ENCODE peak calls at places on chromosomes 2 and 18, in ten cellular contexts. One of them, this sample, is unnamed.

GRCh38 chr2:2846379-2847130 is 515.5 kb upstream of the MYT1L start:
- DNase-seq in T-helper 2 cell: no peak
- DNase-seq in A549: no peak
- DNase-seq in HEK293T: no peak
- DNase-seq in AG08395: no peak
- DNase-seq in foreskin fibroblast: no peak
- DNase-seq in MCF 10A: no peak
- DNase-seq in AG08396: no peak
- DNase-seq in NCI-H2081 treated with DMSO at 0.1 percent for 48 hours: peak
- DNase-seq in AG04450: no peak
- DNase-seq in this sample: no peak

GRCh38 chr2:200423552-200423951 is 86.3 kb downstream of the KCTD18 start:
- DNase-seq in HEK293T: no peak
- DNase-seq in AG08395: no peak
- DNase-seq in MCF 10A: no peak
- DNase-seq in AG04450: no peak
- DNase-seq in foreskin fibroblast: no peak
- DNase-seq in T-helper 2 cell: no peak
- DNase-seq in NCI-H2081 treated with DMSO at 0.1 percent for 48 hours: no peak
- DNase-seq in AG08396: no peak
- DNase-seq in A549: no peak
- DNase-seq in this sample: no peak

GRCh38 chr2:239224249-239224605 is 176.6 kb downstream of the HDAC4 start:
- DNase-seq in HEK293T: no peak
- DNase-seq in NCI-H2081 treated with DMSO at 0.1 percent for 48 hours: no peak
- DNase-seq in AG08396: no peak
- DNase-seq in MCF 10A: no peak
- DNase-seq in foreskin fibroblast: no peak
- DNase-seq in AG08395: no peak
- DNase-seq in AG04450: no peak
- DNase-seq in T-helper 2 cell: no peak
- DNase-seq in A549: no peak
- DNase-seq in this sample: no peak

GRCh38 chr2:99854236-99854852 is 288.0 kb downstream of the AFF3 start:
- DNase-seq in foreskin fibroblast: no peak
- DNase-seq in T-helper 2 cell: no peak
- DNase-seq in HEK293T: no peak
- DNase-seq in AG08396: no peak
- DNase-seq in A549: no peak
- DNase-seq in MCF 10A: no peak
- DNase-seq in NCI-H2081 treated with DMSO at 0.1 percent for 48 hours: no peak
- DNase-seq in AG08395: no peak
- DNase-seq in AG04450: no peak
- DNase-seq in this sample: no peak

GRCh38 chr2:191051825-191052778 is 38.1 kb upstream of the STAT1 start:
- DNase-seq in T-helper 2 cell: no peak
- DNase-seq in MCF 10A: peak
- DNase-seq in AG04450: no peak
- DNase-seq in A549: no peak
- DNase-seq in AG08395: peak
- DNase-seq in NCI-H2081 treated with DMSO at 0.1 percent for 48 hours: no peak
- DNase-seq in foreskin fibroblast: peak
- DNase-seq in AG08396: peak
- DNase-seq in HEK293T: peak
- DNase-seq in this sample: no peak

GRCh38 chr2:217723078-217723477 is 279.7 kb downstream of the TNS1 start:
- DNase-seq in AG04450: no peak
- DNase-seq in NCI-H2081 treated with DMSO at 0.1 percent for 48 hours: no peak
- DNase-seq in T-helper 2 cell: no peak
- DNase-seq in A549: no peak
- DNase-seq in AG08396: peak
- DNase-seq in MCF 10A: no peak
- DNase-seq in AG08395: peak
- DNase-seq in HEK293T: no peak
- DNase-seq in foreskin fibroblast: peak
- DNase-seq in this sample: no peak

GRCh38 chr2:79971807-79972206 is 332.7 kb downstream of the LRRTM1 start:
- DNase-seq in AG08395: peak
- DNase-seq in foreskin fibroblast: no peak
- DNase-seq in T-helper 2 cell: no peak
- DNase-seq in AG08396: peak
- DNase-seq in NCI-H2081 treated with DMSO at 0.1 percent for 48 hours: no peak
- DNase-seq in A549: no peak
- DNase-seq in HEK293T: no peak
- DNase-seq in MCF 10A: no peak
- DNase-seq in AG04450: no peak
- DNase-seq in this sample: no peak

GRCh38 chr2:113854970-113855740 is 34.7 kb upstream of the ACTR3 start:
- DNase-seq in AG08396: no peak
- DNase-seq in MCF 10A: no peak
- DNase-seq in T-helper 2 cell: no peak
- DNase-seq in HEK293T: no peak
- DNase-seq in AG08395: no peak
- DNase-seq in foreskin fibroblast: no peak
- DNase-seq in NCI-H2081 treated with DMSO at 0.1 percent for 48 hours: no peak
- DNase-seq in AG04450: no peak
- DNase-seq in A549: no peak
- DNase-seq in this sample: no peak

GRCh38 chr18:9531791-9532410 is 56.6 kb downstream of the RALBP1 start:
- DNase-seq in foreskin fibroblast: peak
- DNase-seq in HEK293T: no peak
- DNase-seq in T-helper 2 cell: no peak
- DNase-seq in AG04450: no peak
- DNase-seq in NCI-H2081 treated with DMSO at 0.1 percent for 48 hours: no peak
- DNase-seq in MCF 10A: no peak
- DNase-seq in A549: no peak
- DNase-seq in AG08396: no peak
- DNase-seq in AG08395: peak
- DNase-seq in this sample: no peak

GRCh38 chr2:20972792-20973565 is 70.9 kb downstream of the APOB start:
- DNase-seq in MCF 10A: no peak
- DNase-seq in T-helper 2 cell: no peak
- DNase-seq in AG04450: no peak
- DNase-seq in foreskin fibroblast: no peak
- DNase-seq in A549: no peak
- DNase-seq in HEK293T: no peak
- DNase-seq in AG08395: no peak
- DNase-seq in NCI-H2081 treated with DMSO at 0.1 percent for 48 hours: no peak
- DNase-seq in AG08396: peak
- DNase-seq in this sample: no peak

GRCh38 chr2:178258916-178259315 is 64.6 kb downstream of the OSBPL6 start:
- DNase-seq in foreskin fibroblast: no peak
- DNase-seq in HEK293T: no peak
- DNase-seq in A549: no peak
- DNase-seq in T-helper 2 cell: no peak
- DNase-seq in AG08395: no peak
- DNase-seq in MCF 10A: peak
- DNase-seq in AG08396: no peak
- DNase-seq in AG04450: no peak
- DNase-seq in NCI-H2081 treated with DMSO at 0.1 percent for 48 hours: no peak
- DNase-seq in this sample: no peak

GRCh38 chr2:111687911-111688310 is 196.1 kb downstream of the ANAPC1 start:
- DNase-seq in NCI-H2081 treated with DMSO at 0.1 percent for 48 hours: no peak
- DNase-seq in AG08395: no peak
- DNase-seq in A549: no peak
- DNase-seq in AG04450: no peak
- DNase-seq in AG08396: no peak
- DNase-seq in MCF 10A: no peak
- DNase-seq in T-helper 2 cell: no peak
- DNase-seq in foreskin fibroblast: no peak
- DNase-seq in HEK293T: no peak
- DNase-seq in this sample: no peak

GRCh38 chr2:59804662-59805258 is 748.7 kb downstream of the BCL11A start:
- DNase-seq in HEK293T: no peak
- DNase-seq in A549: no peak
- DNase-seq in NCI-H2081 treated with DMSO at 0.1 percent for 48 hours: no peak
- DNase-seq in AG08395: no peak
- DNase-seq in T-helper 2 cell: no peak
- DNase-seq in AG08396: no peak
- DNase-seq in MCF 10A: no peak
- DNase-seq in foreskin fibroblast: no peak
- DNase-seq in AG04450: no peak
- DNase-seq in this sample: no peak